ENCODE peak calls at places on chromosomes 4 and X, in nine cellular contexts. Y is mammary epithelial cell; G is Caco-2; S is breast epithelium; Z is K562; U is stomach; X is IMR-90; L is CD8-positive, alpha-beta T cell; D is heart left ventricle. A is an unnamed sample.

GRCh38 chr4:74503580-74503979 is 58.6 kb downstream of the AREG start:
- DNase-seq in Y (peak; percentile 80), G (no peak), S (no peak), Z (no peak), U (no peak), X (peak; percentile 88), L (no peak), D (no peak), A (no peak)

GRCh38 chr4:20252656-20253271 is 1.1 kb downstream of the SLIT2 start:
- DNase-seq in Y (no peak), G (no peak), S (no peak), Z (no peak), U (no peak), X (peak; percentile 39), L (no peak), D (peak; percentile 47), A (no peak)

GRCh38 chr4:288891-289290 is 16.4 kb downstream of the ZNF732 start:
- DNase-seq in Y (peak; percentile 9), G (no peak), S (no peak), Z (no peak), U (no peak), X (no peak), L (no peak), D (no peak), A (no peak)

GRCh38 chr4:102526532-102526931 is 25.4 kb downstream of the NFKB1 start:
- DNase-seq in Y (no peak), G (no peak), S (no peak), Z (no peak), U (no peak), X (no peak), L (no peak), D (no peak), A (no peak)

GRCh38 chr4:150145090-150145949 is 67.1 kb downstream of the DCLK2 start:
- DNase-seq in Y (no peak), G (peak; percentile 2), S (no peak), Z (peak; percentile 12), U (no peak), X (peak; percentile 45), L (no peak), D (no peak), A (no peak)

GRCh38 chr4:154073107-154073817 is 284.4 kb upstream of the SFRP2 start:
- DNase-seq in Y (peak; percentile 90), G (no peak), S (no peak), Z (no peak), U (no peak), X (no peak), L (no peak), D (no peak), A (no peak)

GRCh38 chr4:127379499-127379898 is 253.3 kb upstream of the INTU start:
- DNase-seq in Y (no peak), G (no peak), S (no peak), Z (no peak), U (no peak), X (no peak), L (no peak), D (no peak), A (no peak)

GRCh38 chr4:174437756-174438155 is 84.5 kb downstream of the HPGD start:
- DNase-seq in Y (no peak), G (no peak), S (no peak), Z (no peak), U (no peak), X (no peak), L (no peak), D (no peak), A (no peak)

GRCh38 chr4:175412161-175412560 is 399.9 kb downstream of the GPM6A start:
- DNase-seq in Y (peak; percentile 65), G (no peak), S (no peak), Z (no peak), U (no peak), X (peak; percentile 64), L (no peak), D (no peak), A (no peak)

GRCh38 chr4:31455612-31456011 is 735.4 kb downstream of the PCDH7 start:
- DNase-seq in Y (no peak), G (no peak), S (no peak), Z (no peak), U (no peak), X (no peak), L (no peak), D (no peak), A (no peak)

GRCh38 chr4:31461425-31461824 is 741.3 kb downstream of the PCDH7 start:
- DNase-seq in Y (peak; percentile 71), G (no peak), S (no peak), Z (no peak), U (no peak), X (no peak), L (no peak), D (no peak), A (no peak)

GRCh38 chr4:31458813-31459212 is 738.6 kb downstream of the PCDH7 start:
- DNase-seq in Y (no peak), G (no peak), S (no peak), Z (no peak), U (no peak), X (no peak), L (no peak), D (no peak), A (no peak)
- TF ChIP-seq CTCF in Y (no peak), G (no peak), S (no peak), Z (no peak), U (no peak), X (no peak), L (no peak), D (no peak), A (no peak)

DNA sequence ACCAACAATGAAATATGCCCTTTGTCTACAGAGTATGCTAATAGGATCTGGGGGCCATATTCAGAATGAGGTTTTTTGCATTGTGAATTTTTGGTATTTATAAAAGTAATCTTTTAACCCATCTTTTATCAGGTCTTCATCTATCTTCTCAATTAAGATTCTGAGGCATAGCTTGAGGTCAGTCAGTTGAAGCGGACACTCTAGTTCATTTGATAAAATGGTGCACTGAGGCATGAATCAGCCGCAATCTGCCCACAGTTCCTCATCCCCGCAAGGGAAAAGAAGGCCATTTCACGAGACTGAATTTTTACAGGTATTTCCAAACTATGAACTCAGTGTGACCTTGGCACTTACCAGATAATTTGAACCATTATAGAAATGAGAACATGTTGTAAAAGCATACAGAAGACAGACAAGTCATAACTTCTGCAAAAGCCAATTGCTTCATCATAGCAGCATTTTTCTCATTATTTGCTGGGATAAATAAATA is 19.3 kb upstream of the VCX2 start:
- DNase-seq in Y (no peak), G (no peak), S (no peak), Z (no peak), U (no peak), X (no peak), L (no peak), D (no peak), A (no peak)
- H3K4me3 ChIP-seq in Y (no peak overlapping the region), G (no peak overlapping the region), S (no peak overlapping the region), Z (no peak overlapping the region), U (no peak overlapping the region), X (no peak overlapping the region), L (no peak overlapping the region), D (no peak overlapping the region), A (no peak overlapping the region)

GRCh38 chr4:137610960-137611359 is 78.7 kb upstream of the PCDH18 start:
- DNase-seq in Y (no peak), G (peak; percentile 15), S (no peak), Z (no peak), U (no peak), X (peak; percentile 19), L (no peak), D (no peak), A (no peak)
- TF ChIP-seq CTCF in Y (peak; percentile 37), G (peak; percentile 29), S (no peak), Z (no peak), U (peak; percentile 12), X (peak; percentile 32), L (no peak), D (peak; percentile 29), A (peak; percentile 44)

GRCh38 chr4:184167576-184167975 is 50.1 kb downstream of the ENPP6 start:
- DNase-seq in Y (no peak), G (no peak), S (no peak), Z (no peak), U (no peak), X (no peak), L (no peak), D (no peak), A (no peak)

GRCh38 chr4:184166736-184167135 is 50.9 kb downstream of the ENPP6 start:
- DNase-seq in Y (no peak), G (no peak), S (no peak), Z (no peak), U (no peak), X (no peak), L (no peak), D (no peak), A (no peak)

GRCh38 chr4:184170996-184171395 is 46.7 kb downstream of the ENPP6 start:
- DNase-seq in Y (peak; percentile 47), G (no peak), S (no peak), Z (no peak), U (no peak), X (peak; percentile 82), L (no peak), D (no peak), A (no peak)

GRCh38 chr4:184169225-184169867 is 48.3 kb downstream of the ENPP6 start:
- DNase-seq in Y (no peak), G (no peak), S (no peak), Z (no peak), U (no peak), X (no peak), L (no peak), D (no peak), A (no peak)

DNA sequence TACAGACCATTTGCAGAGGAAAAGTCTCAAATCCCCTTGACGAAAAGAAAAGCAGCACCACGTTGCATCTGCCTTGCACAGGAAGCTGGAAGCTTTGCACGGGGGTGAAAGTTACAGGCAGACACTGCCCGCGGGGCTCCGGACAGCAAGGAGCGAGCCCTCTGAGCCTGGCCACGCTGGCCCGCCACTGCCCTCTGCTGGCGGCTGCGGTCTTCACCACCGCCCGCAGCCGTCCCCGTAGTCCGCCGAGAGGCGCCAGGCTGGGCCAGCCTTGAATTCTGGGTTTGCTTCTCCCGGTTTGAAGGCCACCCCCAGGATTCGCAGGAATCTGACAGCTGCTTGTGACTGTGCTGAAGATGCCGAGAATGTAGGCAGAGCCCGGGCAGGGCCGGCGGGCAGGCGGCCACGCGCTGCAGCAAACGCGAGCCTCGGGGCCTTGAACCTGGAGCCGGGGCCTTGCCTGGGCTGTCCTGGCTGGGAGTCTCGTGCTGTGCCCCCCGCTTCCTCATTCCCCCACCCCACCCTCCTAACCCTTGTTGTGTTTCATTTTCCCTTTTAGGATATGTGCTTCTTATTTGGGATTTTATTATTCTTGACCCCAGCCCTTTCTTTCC is 49.2 kb downstream of the ENPP6 start:
- DNase-seq in Y (peak; percentile 28), G (peak; percentile 75), S (peak; percentile 43), Z (peak; percentile 79), U (peak; percentile 81), X (peak; percentile 47), L (peak; percentile 30), D (peak; percentile 90), A (no peak)
- H3K4me3 ChIP-seq in Y (no peak overlapping the region), G (no peak overlapping the region), S (peak overlapping the region; percentile 37), Z (no peak overlapping the region), U (no peak overlapping the region), X (no peak overlapping the region), L (no peak overlapping the region), D (no peak overlapping the region), A (no peak overlapping the region)

A was measured in GM12864.